ENCODE peak calls at places on chromosomes 1 and 21, in four cellular contexts. C, E, Y and X are unnamed samples.

GRCh38 chr1:186802388-186802787 is 26.4 kb upstream of the PLA2G4A start:
- DNase-seq in E (no peak), C (no peak), Y (no peak), X (no peak)

GRCh38 chr21:14945176-14945575 is 119.6 kb downstream of the NRIP1 start:
- DNase-seq in E (no peak), C (no peak), Y (no peak), X (no peak)

GRCh38 chr1:31785020-31785946 is 21.1 kb upstream of the ADGRB2 start:
- DNase-seq in E (no peak), C (no peak), Y (no peak), X (no peak)

GRCh38 chr1:117659565-117660264 is 53.9 kb downstream of the TENT5C start:
- DNase-seq in E (no peak), C (peak), Y (no peak), X (no peak)

GRCh38 chr1:153880962-153881361 is 41.8 kb downstream of the GATAD2B start:
- DNase-seq in E (no peak), Y (peak), C (no peak), X (no peak)

GRCh38 chr1:44276006-44276405 is 62.7 kb downstream of the DMAP1 start:
- DNase-seq in C (no peak), Y (no peak), E (no peak), X (no peak)

GRCh38 chr1:54111624-54112023 is 41.2 kb downstream of the CDCP2 start:
- DNase-seq in Y (no peak), C (no peak), E (peak), X (no peak)

GRCh38 chr1:246608616-246609376 is 42.5 kb downstream of the CNST start:
- DNase-seq in E (no peak), Y (peak), C (no peak), X (peak)

GRCh38 chr1:79775402-79775801 is 768.9 kb upstream of the ADGRL4 start:
- DNase-seq in C (no peak), E (no peak), Y (no peak), X (no peak)

GRCh38 chr1:47436979-47437517 is 796 bp upstream of the FOXD2 start:
- DNase-seq in Y (no peak), E (no peak), C (no peak), X (no peak)

GRCh38 chr1:213947200-213947775 is 40.5 kb upstream of the PROX1 start:
- DNase-seq in C (no peak), Y (peak), E (no peak), X (no peak)

GRCh38 chr1:154962238-154962678 is 676 bp upstream of the PYGO2 start:
- DNase-seq in Y (no peak), E (no peak), C (no peak), X (no peak)

GRCh38 chr1:248243204-248243603 is 12.0 kb downstream of the OR2M4 start:
- DNase-seq in Y (peak), C (peak), E (peak), X (no peak)

GRCh38 chr21:43190544-43191340 is 21.9 kb downstream of the CRYAA start:
- DNase-seq in C (no peak), Y (no peak), E (no peak), X (no peak)

GRCh38 chr21:35375115-35375514 is 326.0 kb upstream of the RUNX1 start:
- DNase-seq in Y (no peak), C (no peak), E (no peak), X (no peak)

GRCh38 chr1:119286587-119287181 is 81.9 kb upstream of the HAO2 start:
- DNase-seq in Y (peak), E (peak), C (peak), X (peak)

GRCh38 chr1:199404976-199405375 is 622.5 kb upstream of the NR5A2 start:
- DNase-seq in Y (no peak), C (no peak), E (no peak), X (no peak)

GRCh38 chr1:213268221-213268620 is 217.2 kb downstream of the RPS6KC1 start:
- DNase-seq in Y (no peak), E (no peak), C (no peak), X (no peak)

GRCh38 chr1:1777950-1778826 is at the start of gene NADK:
- DNase-seq in E (peak), Y (no peak), C (peak), X (peak)

GRCh38 chr1:25771246-25772114 is 28.5 kb upstream of the SELENON start:
- DNase-seq in E (no peak), Y (peak), C (no peak), X (no peak)

GRCh38 chr1:113809651-113810602 is 2.3 kb downstream of the RSBN1 start:
- DNase-seq in E (no peak), C (no peak), Y (peak), X (no peak)

GRCh38 chr1:157314408-157314807 is 176.2 kb upstream of the ETV3 start:
- DNase-seq in C (no peak), E (no peak), Y (no peak), X (no peak)

GRCh38 chr1:201554789-201555592 is 16.1 kb downstream of the NAV1 start:
- DNase-seq in C (no peak), Y (no peak), E (no peak), X (no peak)

GRCh38 chr1:153394391-153394790 is 3.5 kb upstream of the S100A8 start:
- DNase-seq in E (no peak), C (no peak), Y (no peak), X (no peak)

GRCh38 chr1:89945852-89946476 is 48.9 kb upstream of the ZNF326 start:
- DNase-seq in E (no peak), Y (no peak), C (no peak), X (peak)

GRCh38 chr21:42513985-42514882 is 582 bp downstream of the SLC37A1 start:
- DNase-seq in Y (no peak), C (peak), E (peak), X (no peak)

GRCh38 chr1:89767618-89768017 is 53.2 kb upstream of the LRRC8D start:
- DNase-seq in E (no peak), C (no peak), Y (no peak), X (no peak)

GRCh38 chr1:222909586-222909985 is 94.7 kb downstream of the DISP1 start:
- DNase-seq in Y (no peak), E (no peak), C (no peak), X (no peak)

DNA sequence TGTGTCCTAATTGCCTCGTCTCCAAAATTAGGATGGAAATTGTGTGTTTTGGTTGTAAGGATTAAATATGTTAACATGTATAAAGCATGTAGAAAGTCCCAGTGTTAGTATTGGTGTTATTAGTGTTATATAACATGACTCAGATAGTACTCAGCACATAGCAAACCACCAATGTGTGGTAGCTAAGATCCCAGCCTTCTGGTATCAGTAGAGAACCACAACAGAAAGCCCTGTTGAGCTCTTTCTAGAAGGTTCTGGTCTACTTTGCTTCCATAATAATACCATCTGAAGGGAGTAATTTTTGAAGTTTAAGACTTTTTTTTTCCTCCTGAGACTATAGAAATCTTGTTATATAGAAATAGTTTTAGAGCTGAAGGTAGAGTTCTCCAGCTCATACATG is 259.3 kb upstream of the SGIP1 start:
- DNase-seq in Y (no peak), E (no peak), C (no peak), X (no peak)
- TF ChIP-seq FOSL1 in Y (no peak), E (no peak), C (no peak), X (peak)

GRCh38 chr1:208243851-208244583 is at the start of gene PLXNA2:
- DNase-seq in E (peak), C (peak), Y (peak), X (peak)
- TF ChIP-seq POLR2A in E (no peak), C (no peak), Y (no peak), X (no peak)

GRCh38 chr1:52635321-52636089 is 2.5 kb downstream of the SHISAL2A start:
- DNase-seq in E (no peak), C (no peak), Y (no peak), X (no peak)

GRCh38 chr1:52634111-52634510 is 1.1 kb downstream of the SHISAL2A start:
- DNase-seq in E (no peak), Y (no peak), C (no peak), X (no peak)

GRCh38 chr1:52631759-52632331 is 1.1 kb upstream of the SHISAL2A start:
- DNase-seq in E (no peak), C (no peak), Y (no peak), X (no peak)

GRCh38 chr1:52632732-52633290 is at the start of gene SHISAL2A:
- DNase-seq in Y (no peak), C (no peak), E (peak), X (no peak)

GRCh38 chr1:52633291-52633754 is 355 bp downstream of the SHISAL2A start:
- DNase-seq in C (no peak), Y (no peak), E (peak), X (no peak)
- TF ChIP-seq FOSL1 in C (no peak), Y (no peak), E (no peak), X (no peak)

GRCh38 chr1:182601926-182602325 is 2.3 kb downstream of the RGS16 start:
- DNase-seq in Y (no peak), C (no peak), E (no peak), X (no peak)

GRCh38 chr1:182599339-182599738 is 4.8 kb downstream of the RGS16 start:
- DNase-seq in Y (no peak), E (peak), C (peak), X (no peak)

GRCh38 chr1:182601416-182601786 is 2.8 kb downstream of the RGS16 start:
- DNase-seq in C (peak), E (peak), Y (peak), X (peak)

GRCh38 chr1:182600745-182601415 is 3.3 kb downstream of the RGS16 start:
- DNase-seq in C (no peak), E (no peak), Y (no peak), X (no peak)

GRCh38 chr1:182600036-182600713 is 4.0 kb downstream of the RGS16 start:
- DNase-seq in E (no peak), Y (no peak), C (no peak), X (no peak)
- TF ChIP-seq POLR2A in E (no peak), Y (no peak), C (no peak), X (no peak)